ENCODE peak calls at places on chromosomes 2 and 18, in four cellular contexts. Q, R, S and L are unnamed samples.

GRCh38 chr2:85766214-85766613 is 12.4 kb downstream of the ATOH8 start:
- DNase-seq in Q (no peak), R (no peak), S (no peak), L (no peak)

GRCh38 chr2:44120428-44120827 is 48.2 kb upstream of the PPM1B start:
- DNase-seq in R (peak; percentile 49), S (peak; percentile 78), Q (no peak), L (peak; percentile 71)

GRCh38 chr2:130865401-130865800 is 28.7 kb downstream of the ARHGEF4 start:
- DNase-seq in R (no peak), S (no peak), Q (no peak), L (no peak)

GRCh38 chr2:240322991-240323390 is 112.5 kb upstream of the GPC1 start:
- DNase-seq in Q (no peak), S (no peak), R (no peak), L (no peak)

GRCh38 chr2:240511351-240512108 is 46.3 kb downstream of the ANKMY1 start:
- DNase-seq in R (no peak), S (no peak), Q (no peak), L (no peak)

GRCh38 chr18:69854455-69854854 is 93.2 kb downstream of the CD226 start:
- DNase-seq in R (no peak), S (no peak), Q (no peak), L (no peak)

GRCh38 chr2:44691174-44691785 is 250.2 kb upstream of the SIX3 start:
- DNase-seq in S (no peak), Q (no peak), R (no peak), L (no peak)

GRCh38 chr2:166417669-166418068 is 41.9 kb upstream of the SCN9A start:
- DNase-seq in S (peak; percentile 46), Q (no peak), R (peak; percentile 39), L (no peak)

GRCh38 chr2:104769096-104769495 is 84.8 kb upstream of the POU3F3 start:
- DNase-seq in R (peak; percentile 79), S (no peak), Q (no peak), L (no peak)

GRCh38 chr2:7724336-7724735 is 807.1 kb downstream of the RNF144A start:
- DNase-seq in Q (no peak), R (no peak), S (no peak), L (no peak)

GRCh38 chr2:73907840-73908452 is 15.1 kb downstream of the ACTG2 start:
- DNase-seq in S (peak; percentile 62), R (peak; percentile 59), Q (peak; percentile 73), L (no peak)

GRCh38 chr2:70003093-70003830 is 41.8 kb upstream of the ASPRV1 start:
- DNase-seq in Q (no peak), R (no peak), S (no peak), L (no peak)

GRCh38 chr2:65413106-65413505 is 19.3 kb downstream of the SPRED2 start:
- DNase-seq in S (no peak), Q (no peak), R (no peak), L (no peak)

GRCh38 chr2:53438056-53438455 is 329.5 kb upstream of the CHAC2 start:
- DNase-seq in S (no peak), Q (no peak), R (no peak), L (no peak)

GRCh38 chr2:31253344-31254155 is 19.6 kb downstream of the EHD3 start:
- DNase-seq in R (no peak), Q (no peak), S (peak; percentile 67), L (no peak)

GRCh38 chr2:237235383-237236095 is 149.8 kb downstream of the COPS8 start:
- DNase-seq in S (peak; percentile 78), Q (no peak), R (peak; percentile 89), L (no peak)

GRCh38 chr2:84283496-84283895 is 175.6 kb downstream of the SUCLG1 start:
- DNase-seq in Q (no peak), S (no peak), R (no peak), L (no peak)

GRCh38 chr2:7241041-7241440 is 323.8 kb downstream of the RNF144A start:
- DNase-seq in R (no peak), Q (no peak), S (no peak), L (no peak)

GRCh38 chr18:22465859-22466602 is 48.3 kb upstream of the CTAGE1 start:
- DNase-seq in Q (no peak), R (peak; percentile 82), S (peak; percentile 97), L (peak; percentile 86)

GRCh38 chr2:107669335-107669734 is 157.4 kb upstream of the RGPD4 start:
- DNase-seq in Q (no peak), S (peak; percentile 40), R (no peak), L (no peak)

GRCh38 chr2:5690718-5691658 is 1.2 kb upstream of the SOX11 start:
- DNase-seq in Q (no peak), R (no peak), S (peak; percentile 82), L (no peak)

GRCh38 chr2:68594674-68595492 is 48.5 kb upstream of the PROKR1 start:
- DNase-seq in S (peak; percentile 35), Q (peak; percentile 71), R (peak; percentile 4), L (peak; percentile 3)

GRCh38 chr2:106030287-106031268 is 163.5 kb downstream of the UXS1 start:
- DNase-seq in R (peak; percentile 85), S (peak; percentile 36), Q (no peak), L (peak; percentile 54)

GRCh38 chr2:229297284-229297683 is 26.2 kb upstream of the PID1 start:
- DNase-seq in R (no peak), Q (no peak), S (no peak), L (no peak)

GRCh38 chr2:144094408-144095151 is 425.3 kb downstream of the ZEB2 start:
- DNase-seq in S (no peak), Q (no peak), R (no peak), L (no peak)

GRCh38 chr2:28664120-28664842 is 87.3 kb upstream of the PPP1CB start:
- DNase-seq in S (no peak), Q (no peak), R (no peak), L (no peak)

GRCh38 chr2:227106845-227107759 is 56.9 kb downstream of the COL4A4 start:
- DNase-seq in Q (peak; percentile 49), S (peak; percentile 61), R (peak; percentile 43), L (peak; percentile 36)

GRCh38 chr2:174595415-174595814 is 2.2 kb downstream of the WIPF1 start:
- DNase-seq in S (no peak), Q (no peak), R (no peak), L (no peak)

GRCh38 chr2:16123421-16123820 is 183.1 kb downstream of the MYCN start:
- DNase-seq in S (no peak), R (no peak), Q (no peak), L (no peak)

GRCh38 chr2:173086518-173087213 is 11.0 kb downstream of the MAP3K20 start:
- DNase-seq in Q (no peak), S (no peak), R (no peak), L (no peak)

GRCh38 chr2:197869501-197870111 is 65.2 kb downstream of the PLCL1 start:
- DNase-seq in Q (no peak), R (no peak), S (peak; percentile 55), L (no peak)